ENCODE peak calls at places on chromosomes 7 and 10, in five cellular contexts. U, C, E, K and Q are unnamed samples.

GRCh38 chr10:26081459-26081858 is 135.1 kb upstream of the GAD2 start:
- DNase-seq in U (no peak), C (no peak), E (no peak), K (no peak), Q (no peak)

GRCh38 chr7:7323921-7324320 is 141.6 kb downstream of the C1GALT1 start:
- DNase-seq in U (no peak), C (no peak), E (no peak), K (no peak), Q (no peak)

GRCh38 chr10:124611738-124612137 is 132.4 kb downstream of the FAM53B start:
- DNase-seq in U (no peak), C (no peak), E (no peak), K (no peak), Q (no peak)

GRCh38 chr7:144513332-144513731 is 109.8 kb upstream of the NOBOX start:
- DNase-seq in U (no peak), C (no peak), E (peak; percentile 35), K (no peak), Q (no peak)

GRCh38 chr7:139909379-139910050 is 80.5 kb downstream of the TBXAS1 start:
- DNase-seq in U (no peak), C (no peak), E (no peak), K (no peak), Q (no peak)

GRCh38 chr7:139016931-139017511 is 18.8 kb downstream of the ZC3HAV1L start:
- DNase-seq in U (peak; percentile 77), C (no peak), E (peak; percentile 75), K (peak; percentile 36), Q (peak; percentile 81)

GRCh38 chr10:86334515-86335085 is 32.0 kb downstream of the GRID1 start:
- DNase-seq in U (no peak), C (peak; percentile 9), E (peak; percentile 28), K (no peak), Q (peak; percentile 85)

GRCh38 chr10:12703813-12704212 is 297.7 kb downstream of the CCDC3 start:
- DNase-seq in U (no peak), C (no peak), E (no peak), K (no peak), Q (no peak)

GRCh38 chr7:76076995-76077394 is 29.1 kb downstream of the MDH2 start:
- DNase-seq in U (no peak), C (no peak), E (no peak), K (no peak), Q (no peak)

GRCh38 chr7:128777156-128778123 is 1.8 kb upstream of the OPN1SW start:
- DNase-seq in U (no peak), C (no peak), E (no peak), K (no peak), Q (no peak)

GRCh38 chr10:75143353-75143752 is 31.9 kb downstream of the SAMD8 start:
- DNase-seq in U (no peak), C (no peak), E (no peak), K (no peak), Q (no peak)

GRCh38 chr10:70960783-70961570 is 72.6 kb upstream of the PCBD1 start:
- DNase-seq in U (no peak), C (peak; percentile 42), E (no peak), K (no peak), Q (no peak)

GRCh38 chr10:6499974-6500373 is 80.1 kb downstream of the PRKCQ start:
- DNase-seq in U (no peak), C (no peak), E (no peak), K (no peak), Q (no peak)

GRCh38 chr7:54690892-54691291 is 68.1 kb downstream of the SEC61G start:
- DNase-seq in U (no peak), C (no peak), E (no peak), K (no peak), Q (no peak)

GRCh38 chr10:112678581-112678980 is 231.6 kb downstream of the VTI1A start:
- DNase-seq in U (no peak), C (no peak), E (no peak), K (no peak), Q (no peak)

GRCh38 chr7:130909881-130910672 is 176.1 kb upstream of the KLF14 start:
- DNase-seq in U (no peak), C (no peak), E (no peak), K (no peak), Q (no peak)

GRCh38 chr10:122021421-122021820 is 32.5 kb downstream of the TACC2 start:
- DNase-seq in U (no peak), C (no peak), E (peak; percentile 61), K (no peak), Q (no peak)

GRCh38 chr7:18499407-18500197 is 4.1 kb downstream of the HDAC9 start:
- DNase-seq in U (no peak), C (no peak), E (peak; percentile 6), K (no peak), Q (no peak)

GRCh38 chr10:28393956-28394568 is 91.2 kb upstream of the MPP7 start:
- DNase-seq in U (peak; percentile 52), C (peak; percentile 79), E (peak; percentile 80), K (peak; percentile 28), Q (peak; percentile 91)

GRCh38 chr10:74949434-74949833 is 123.0 kb downstream of the KAT6B start:
- DNase-seq in U (no peak), C (no peak), E (no peak), K (no peak), Q (no peak)

GRCh38 chr7:157907091-157907490 is 570.3 kb downstream of the DNAJB6 start:
- DNase-seq in U (no peak), C (no peak), E (no peak), K (no peak), Q (peak; percentile 24)

GRCh38 chr7:157907998-157908782 is 571.4 kb downstream of the DNAJB6 start:
- DNase-seq in U (no peak), C (no peak), E (no peak), K (no peak), Q (peak; percentile 30)

GRCh38 chr7:157905740-157906461 is 569.1 kb downstream of the DNAJB6 start:
- DNase-seq in U (no peak), C (no peak), E (no peak), K (peak; percentile 52), Q (peak; percentile 81)

GRCh38 chr7:157904866-157905215 is 568.0 kb downstream of the DNAJB6 start:
- DNase-seq in U (no peak), C (no peak), E (no peak), K (no peak), Q (no peak)

GRCh38 chr7:157906583-157906982 is 569.8 kb downstream of the DNAJB6 start:
- DNase-seq in U (no peak), C (no peak), E (no peak), K (no peak), Q (no peak)
- H3K9me3 ChIP-seq in U (no peaks in the 10 kb centered on the region), C (no peaks in the 10 kb centered on the region), E (no peaks in the 10 kb centered on the region), K (peaks cover 7% of the 10 kb centered on the region), Q (peaks cover 80% of the 10 kb centered on the region)

GRCh38 chr10:133059093-133059470 is 28.6 kb upstream of the ADGRA1 start:
- DNase-seq in U (no peak), C (no peak), E (no peak), K (no peak), Q (no peak)
- H3K9me3 ChIP-seq in U (no peaks in the 10 kb centered on the region), C (no peaks in the 10 kb centered on the region), E (no peaks in the 10 kb centered on the region), K (no peaks in the 10 kb centered on the region), Q (no peaks in the 10 kb centered on the region)

DNA sequence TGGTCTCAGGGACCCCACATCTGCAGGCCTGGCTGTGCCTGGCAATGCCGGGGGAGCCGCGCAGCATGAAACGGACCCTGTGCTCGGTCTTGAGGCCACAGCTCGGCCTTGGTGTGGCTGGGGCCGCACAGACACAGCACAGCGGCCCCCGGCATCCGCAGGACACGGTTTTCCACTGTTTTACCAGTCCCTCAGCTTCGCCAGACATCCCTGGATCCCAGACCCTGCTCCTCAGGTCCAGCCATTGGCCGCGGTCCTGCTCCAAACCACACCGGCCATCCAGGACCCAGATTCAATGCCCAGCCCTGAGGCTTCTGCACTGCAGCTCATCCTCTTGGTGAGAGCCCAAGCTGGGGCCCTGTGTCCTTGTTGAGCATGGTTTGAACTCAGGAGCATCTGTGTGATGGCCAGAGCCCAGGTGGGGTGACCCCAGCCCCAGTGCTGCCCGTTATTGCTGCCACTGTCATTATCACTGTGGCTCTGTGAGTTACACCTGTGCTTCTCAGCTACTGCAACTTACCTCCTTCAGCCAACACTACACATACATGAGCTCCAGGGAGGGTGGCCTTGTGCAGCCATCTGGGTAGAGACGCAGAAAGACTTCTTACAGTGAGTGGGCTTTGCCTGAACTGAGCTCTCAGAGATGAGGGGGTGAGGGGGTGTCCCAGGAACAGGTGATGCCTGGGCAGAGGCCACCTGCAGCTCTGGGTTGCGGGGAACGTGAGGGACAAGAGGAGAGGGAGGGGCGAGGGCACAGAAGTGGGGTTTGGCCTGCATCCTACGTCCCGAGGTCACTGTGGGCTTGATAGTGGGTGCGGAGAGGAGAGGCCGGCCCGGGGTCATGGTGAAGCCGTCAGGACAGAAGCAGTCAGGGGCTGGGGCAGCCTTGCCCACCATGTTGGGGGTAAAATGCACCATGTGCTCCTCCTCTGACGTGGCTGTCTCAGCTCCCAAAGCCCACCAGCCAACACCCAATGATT is 567.6 kb downstream of the PTPRN2 start:
- DNase-seq in U (no peak), C (peak; percentile 60), E (no peak), K (no peak), Q (peak; percentile 24)
- H3K9me3 ChIP-seq in U (no peaks in the 10 kb centered on the region), C (no peaks in the 10 kb centered on the region), E (no peaks in the 10 kb centered on the region), K (no peaks in the 10 kb centered on the region), Q (peaks cover 92% of the 10 kb centered on the region)

GRCh38 chr10:37095822-37096593 is 29.4 kb upstream of the ANKRD30A start:
- DNase-seq in U (no peak), C (no peak), E (no peak), K (no peak), Q (no peak)

GRCh38 chr10:37101261-37101660 is 24.1 kb upstream of the ANKRD30A start:
- DNase-seq in U (no peak), C (no peak), E (no peak), K (no peak), Q (no peak)
- H3K9me3 ChIP-seq in U (no peaks in the 10 kb centered on the region), C (no peaks in the 10 kb centered on the region), E (peaks cover 6% of the 10 kb centered on the region), K (no peaks in the 10 kb centered on the region), Q (peaks cover 70% of the 10 kb centered on the region)

GRCh38 chr10:3465406-3465891 is 292.9 kb upstream of the PITRM1 start:
- DNase-seq in U (no peak), C (no peak), E (peak; percentile 59), K (no peak), Q (peak; percentile 42)

GRCh38 chr10:3455385-3456334 is 283.1 kb upstream of the PITRM1 start:
- DNase-seq in U (no peak), C (no peak), E (no peak), K (no peak), Q (peak; percentile 27)

GRCh38 chr10:3464760-3465405 is 292.3 kb upstream of the PITRM1 start:
- DNase-seq in U (no peak), C (no peak), E (peak; percentile 27), K (no peak), Q (no peak)

DNA sequence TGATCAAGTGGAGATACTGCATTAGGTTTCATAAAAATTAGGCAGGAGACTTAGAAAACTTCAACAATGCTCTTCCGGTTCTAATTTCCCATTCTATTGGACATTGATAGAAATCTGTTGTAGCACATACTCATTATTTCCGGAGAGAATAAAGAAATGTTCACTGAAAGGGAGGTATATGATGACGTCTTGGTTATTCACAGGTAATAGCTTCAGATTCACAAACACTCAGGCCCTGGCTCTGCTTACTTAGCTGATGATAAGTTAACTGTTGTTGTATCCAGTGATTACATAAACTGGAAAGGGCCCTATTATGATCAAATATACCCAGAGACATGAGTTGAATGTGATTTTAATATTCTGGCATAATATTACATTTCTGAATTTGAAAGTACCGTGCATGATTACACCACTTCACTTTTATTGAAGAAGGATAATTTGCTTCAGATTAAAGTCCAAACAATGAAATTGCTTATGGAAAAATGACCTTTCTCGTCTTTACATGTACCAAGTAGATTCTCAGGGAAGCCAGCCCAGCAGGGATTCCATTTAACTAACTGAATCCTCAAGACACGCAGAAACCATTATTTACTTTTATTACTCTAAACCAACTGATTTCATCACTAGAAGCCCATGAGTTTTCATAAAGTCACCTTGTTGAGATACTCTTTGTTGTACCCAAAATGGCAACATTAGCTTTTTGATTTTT is 288.0 kb upstream of the PITRM1 start:
- DNase-seq in U (no peak), C (no peak), E (no peak), K (no peak), Q (no peak)
- H3K9me3 ChIP-seq in U (no peaks in the 10 kb centered on the region), C (no peaks in the 10 kb centered on the region), E (no peaks in the 10 kb centered on the region), K (no peaks in the 10 kb centered on the region), Q (no peaks in the 10 kb centered on the region)

GRCh38 chr10:130746311-130746710 is 565.2 kb downstream of the TCERG1L start:
- DNase-seq in U (no peak), C (peak; percentile 14), E (no peak), K (no peak), Q (no peak)
- H3K9me3 ChIP-seq in U (no peaks in the 10 kb centered on the region), C (no peaks in the 10 kb centered on the region), E (no peaks in the 10 kb centered on the region), K (no peaks in the 10 kb centered on the region), Q (no peaks in the 10 kb centered on the region)